ENCODE peak calls at places on chromosome 18, in five cellular contexts. A, C, M, Q and Z are unnamed samples.

GRCh38 chr18:78632111-78632541 is 347.5 kb upstream of the SALL3 start:
- DNase-seq in C (no peak), M (no peak), Q (no peak), A (no peak), Z (no peak)

GRCh38 chr18:845152-845819 is 33.2 kb upstream of the YES1 start:
- DNase-seq in Q (no peak), A (no peak), M (no peak), C (no peak), Z (no peak)

GRCh38 chr18:78742346-78742745 is 237.3 kb upstream of the SALL3 start:
- DNase-seq in Q (no peak), A (no peak), C (no peak), M (no peak), Z (no peak)

GRCh38 chr18:13136689-13137040 is 81.9 kb upstream of the LDLRAD4 start:
- DNase-seq in A (no peak), M (no peak), Q (peak), C (peak), Z (no peak)

GRCh38 chr18:56112013-56112749 is 524.2 kb upstream of the TCF4 start:
- DNase-seq in C (no peak), Q (no peak), A (no peak), M (no peak), Z (no peak)

GRCh38 chr18:44537521-44537920 is 143.2 kb upstream of the SETBP1 start:
- DNase-seq in A (no peak), C (no peak), M (no peak), Q (no peak), Z (no peak)

GRCh38 chr18:51074605-51075004 is 44.6 kb downstream of the SMAD4 start:
- DNase-seq in C (no peak), Q (no peak), M (no peak), A (no peak), Z (no peak)

GRCh38 chr18:61062241-61062640 is 271.0 kb upstream of the CDH20 start:
- DNase-seq in M (no peak), C (no peak), A (no peak), Q (no peak), Z (no peak)

GRCh38 chr18:39994521-39994920 is 1960.5 kb upstream of the PIK3C3 start:
- DNase-seq in C (peak), M (no peak), Q (no peak), A (no peak), Z (no peak)

GRCh38 chr18:27921904-27922541 is 254.9 kb downstream of the CDH2 start:
- DNase-seq in C (no peak), Q (no peak), M (no peak), A (no peak), Z (no peak)

GRCh38 chr18:34115409-34116081 is 109.2 kb downstream of the NOL4 start:
- DNase-seq in A (no peak), C (no peak), Q (no peak), M (no peak), Z (no peak)

GRCh38 chr18:22563098-22563707 is 145.5 kb upstream of the CTAGE1 start:
- DNase-seq in A (no peak), M (no peak), C (peak), Q (no peak), Z (peak)

GRCh38 chr18:9671214-9671613 is 36.9 kb upstream of the RAB31 start:
- DNase-seq in Q (no peak), A (no peak), C (no peak), M (no peak), Z (no peak)

GRCh38 chr18:67766930-67767329 is 250.4 kb upstream of the DSEL start:
- DNase-seq in Q (no peak), A (no peak), C (no peak), M (no peak), Z (no peak)

GRCh38 chr18:21179590-21180220 is 62.3 kb upstream of the GREB1L start:
- DNase-seq in M (no peak), A (peak), C (peak), Q (no peak), Z (peak)

GRCh38 chr18:10560457-10561045 is 34.7 kb downstream of the NAPG start:
- DNase-seq in Q (peak), C (peak), A (peak), M (peak), Z (peak)

GRCh38 chr18:9323750-9324445 is 10.7 kb upstream of the TWSG1 start:
- DNase-seq in M (no peak), C (no peak), A (no peak), Q (no peak), Z (no peak)

GRCh38 chr18:79494936-79495335 is 99.2 kb downstream of the NFATC1 start:
- DNase-seq in A (no peak), C (no peak), M (no peak), Q (no peak), Z (no peak)

GRCh38 chr18:69649678-69650077 is 249.0 kb downstream of the DOK6 start:
- DNase-seq in C (no peak), Q (no peak), M (no peak), A (no peak), Z (no peak)